ENCODE peak calls at places on chromosome 13, in five cellular contexts. U, M, S, J and D are unnamed samples.

GRCh38 chr13:94332360-94333040 is 147.0 kb downstream of the DCT start:
- DNase-seq in M (no peak), S (no peak), U (no peak), J (no peak), D (no peak)

GRCh38 chr13:54945978-54946377 is 1917.4 kb downstream of the OLFM4 start:
- DNase-seq in M (peak), J (peak), S (no peak), U (no peak), D (no peak)

GRCh38 chr13:108964601-108965000 is 335.2 kb downstream of the MYO16 start:
- DNase-seq in M (no peak), U (no peak), S (no peak), J (no peak), D (no peak)

GRCh38 chr13:24127116-24127631 is 33.3 kb upstream of the SPATA13 start:
- DNase-seq in U (no peak), S (peak), J (no peak), M (no peak), D (peak)

GRCh38 chr13:19862511-19863313 is 737 bp downstream of the ZMYM5 start:
- DNase-seq in J (peak), U (peak), S (peak), M (peak), D (peak)

GRCh38 chr13:104810242-104810641 is 1725.2 kb downstream of the EFNB2 start:
- DNase-seq in M (no peak), S (no peak), J (no peak), U (peak), D (no peak)

GRCh38 chr13:101490400-101491015 is 38.0 kb downstream of the ITGBL1 start:
- DNase-seq in S (peak), U (no peak), M (peak), J (no peak), D (peak)

GRCh38 chr13:94829801-94830200 is 117.5 kb upstream of the SOX21 start:
- DNase-seq in M (no peak), J (no peak), U (no peak), S (no peak), D (no peak)

GRCh38 chr13:80684525-80685017 is 343.6 kb upstream of the SPRY2 start:
- DNase-seq in J (peak), U (no peak), M (no peak), S (no peak), D (no peak)

GRCh38 chr13:30409911-30410704 is 12.2 kb upstream of the UBE2L5 start:
- DNase-seq in U (no peak), S (peak), M (no peak), J (no peak), D (peak)

GRCh38 chr13:101383595-101383994 is 32.7 kb downstream of the NALCN start:
- DNase-seq in M (no peak), U (no peak), S (peak), J (no peak), D (no peak)

GRCh38 chr13:44574466-44574855 is 1.7 kb downstream of the TSC22D1 start:
- DNase-seq in U (no peak), M (peak), S (peak), J (no peak), D (peak)

GRCh38 chr13:29676941-29677452 is 81.5 kb upstream of the SLC7A1 start:
- DNase-seq in U (no peak), S (no peak), J (no peak), M (peak), D (peak)

GRCh38 chr13:113989585-113990300 is 15.9 kb upstream of the C13orf46 start:
- DNase-seq in J (no peak), M (no peak), S (no peak), U (no peak), D (no peak)

GRCh38 chr13:23673867-23674605 is 103.8 kb downstream of the TNFRSF19 start:
- DNase-seq in J (no peak), S (no peak), U (no peak), M (no peak), D (peak)

GRCh38 chr13:62360609-62361008 is 945.0 kb upstream of the PCDH20 start:
- DNase-seq in M (no peak), U (no peak), S (no peak), J (no peak), D (no peak)

GRCh38 chr13:58313219-58313618 is 681.7 kb downstream of the PCDH17 start:
- DNase-seq in J (no peak), S (no peak), U (peak), M (no peak), D (no peak)

GRCh38 chr13:97367016-97367415 is 67.0 kb upstream of the RAP2A start:
- DNase-seq in S (no peak), M (no peak), J (no peak), U (no peak), D (peak)

DNA sequence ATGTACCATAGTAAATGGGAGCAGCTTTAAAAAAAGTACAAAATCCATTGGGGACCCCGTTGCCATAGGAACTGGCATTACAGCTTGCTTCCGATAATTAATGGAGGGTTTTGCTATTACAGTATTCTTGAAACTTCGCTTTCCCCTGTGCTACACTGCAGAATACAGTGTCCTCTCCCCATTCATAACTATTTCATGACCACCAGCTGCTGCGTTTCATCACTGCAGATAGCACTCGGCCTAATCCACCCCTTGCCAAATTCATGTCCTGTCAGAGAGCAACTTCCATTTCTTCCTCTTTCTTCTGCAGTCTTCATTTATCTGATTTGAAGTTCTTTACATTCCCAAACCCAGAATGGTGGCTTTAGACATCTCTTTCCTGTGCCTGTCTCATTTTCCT is 110.3 kb downstream of the ZDHHC20 start:
- DNase-seq in M (no peak), U (no peak), J (no peak), S (no peak), D (no peak)
- TF ChIP-seq EZH2phosphoT487 in M (no peak), U (no peak), J (no peak), S (no peak), D (no peak)

GRCh38 chr13:43475135-43475534 is 311.6 kb downstream of the ENOX1 start:
- DNase-seq in S (no peak), J (no peak), U (no peak), M (no peak), D (no peak)

GRCh38 chr13:43473437-43473836 is 313.3 kb downstream of the ENOX1 start:
- DNase-seq in M (no peak), J (no peak), U (no peak), S (no peak), D (no peak)

GRCh38 chr13:43470610-43471009 is 316.2 kb downstream of the ENOX1 start:
- DNase-seq in U (no peak), S (no peak), M (no peak), J (no peak), D (no peak)

GRCh38 chr13:43472344-43472743 is 314.4 kb downstream of the ENOX1 start:
- DNase-seq in U (no peak), J (no peak), M (no peak), S (no peak), D (no peak)

DNA sequence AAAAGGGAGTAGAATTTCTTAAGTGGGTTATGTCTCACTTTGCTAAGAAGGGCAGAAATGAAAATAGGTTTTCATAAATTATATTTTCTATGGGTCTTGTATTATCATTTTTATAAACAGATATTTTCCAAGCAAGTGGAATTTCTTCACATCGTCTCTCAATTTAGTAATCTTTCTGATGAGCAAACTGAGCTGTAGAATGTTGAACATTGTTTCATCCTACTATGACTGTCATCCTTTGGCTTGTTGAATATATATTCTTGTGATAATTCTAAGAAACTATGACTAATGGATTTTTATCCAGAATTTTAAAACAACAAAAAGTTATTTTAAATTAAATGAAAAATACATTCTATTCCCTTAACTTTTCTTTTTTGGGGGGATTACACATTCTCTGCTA is 313.8 kb downstream of the ENOX1 start:
- DNase-seq in S (no peak), M (no peak), U (no peak), J (no peak), D (peak)
- TF ChIP-seq EZH2phosphoT487 in S (no peak), M (no peak), U (no peak), J (no peak), D (no peak)

DNA sequence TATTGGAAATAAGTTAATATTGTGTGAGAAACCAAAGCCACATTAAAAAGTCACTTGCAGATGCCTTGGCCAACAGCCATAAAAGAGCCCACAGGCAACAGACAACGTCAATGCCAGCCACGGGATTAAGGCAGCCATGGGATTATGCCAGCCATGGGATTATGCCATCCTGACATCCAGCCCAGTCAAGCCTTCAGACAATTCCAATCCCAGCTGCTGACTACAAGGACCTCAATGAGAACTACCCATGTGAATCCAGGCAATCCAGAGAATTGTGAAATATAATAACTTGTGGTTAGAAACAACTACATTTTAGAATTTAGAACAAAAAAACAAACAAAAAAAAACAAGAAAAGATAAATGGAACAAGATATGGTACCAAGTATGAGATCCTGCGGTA is 356.6 kb downstream of the EFNB2 start:
- DNase-seq in J (no peak), U (no peak), M (no peak), S (no peak), D (no peak)
- TF ChIP-seq EZH2phosphoT487 in J (no peak), U (no peak), M (no peak), S (no peak), D (no peak)

GRCh38 chr13:69553976-69554375 is 553.6 kb upstream of the ATXN8OS start:
- DNase-seq in M (no peak), J (no peak), S (no peak), U (no peak), D (no peak)
- TF ChIP-seq EZH2phosphoT487 in M (no peak), J (no peak), S (no peak), U (no peak), D (no peak)